ENCODE peak calls at places on chromosomes 5 and 9, in four cellular contexts. One of them, this sample, is unnamed.

GRCh38 chr9:93680445-93681315 is 104.3 kb downstream of the PHF2 start:
- DNase-seq in A549: no peak
- DNase-seq in colonic mucosa: peak
- DNase-seq in Peyer's patch: peak
- DNase-seq in this sample: no peak

GRCh38 chr5:6759401-6759800 is 46.2 kb downstream of the TENT4A start:
- DNase-seq in A549: peak
- DNase-seq in colonic mucosa: no peak
- DNase-seq in Peyer's patch: no peak
- DNase-seq in this sample: peak

GRCh38 chr5:8458038-8458383 is 589.1 kb downstream of the MTRR start:
- DNase-seq in A549: no peak
- DNase-seq in colonic mucosa: no peak
- DNase-seq in Peyer's patch: no peak
- DNase-seq in this sample: peak

GRCh38 chr9:22107202-22107601 is 98.1 kb upstream of the CDKN2B start:
- DNase-seq in A549: no peak
- DNase-seq in colonic mucosa: no peak
- DNase-seq in Peyer's patch: no peak
- DNase-seq in this sample: peak

GRCh38 chr9:72857632-72858011 is 95.2 kb downstream of the ALDH1A1 start:
- DNase-seq in A549: peak
- DNase-seq in colonic mucosa: no peak
- DNase-seq in Peyer's patch: no peak
- DNase-seq in this sample: no peak

GRCh38 chr5:174571662-174572397 is 152.6 kb upstream of the MSX2 start:
- DNase-seq in A549: peak
- DNase-seq in colonic mucosa: peak
- DNase-seq in Peyer's patch: peak
- DNase-seq in this sample: peak

GRCh38 chr5:65695162-65695755 is 26.6 kb downstream of the SGTB start:
- DNase-seq in A549: no peak
- DNase-seq in colonic mucosa: no peak
- DNase-seq in Peyer's patch: no peak
- DNase-seq in this sample: no peak

GRCh38 chr5:57280811-57281301 is 107.0 kb downstream of the GPBP1 start:
- DNase-seq in A549: no peak
- DNase-seq in colonic mucosa: no peak
- DNase-seq in Peyer's patch: no peak
- DNase-seq in this sample: no peak

GRCh38 chr9:34929506-34930102 is 28.5 kb upstream of the PHF24 start:
- DNase-seq in A549: peak
- DNase-seq in colonic mucosa: no peak
- DNase-seq in Peyer's patch: peak
- DNase-seq in this sample: peak

GRCh38 chr5:156815988-156816599 is 34.0 kb upstream of the PPP1R2B start:
- DNase-seq in A549: peak
- DNase-seq in colonic mucosa: peak
- DNase-seq in Peyer's patch: no peak
- DNase-seq in this sample: peak

GRCh38 chr5:11962122-11962521 is 57.9 kb upstream of the CTNND2 start:
- DNase-seq in A549: no peak
- DNase-seq in colonic mucosa: no peak
- DNase-seq in Peyer's patch: no peak
- DNase-seq in this sample: no peak

GRCh38 chr5:125476888-125477585 is 730.6 kb upstream of the ZNF608 start:
- DNase-seq in A549: no peak
- DNase-seq in colonic mucosa: no peak
- DNase-seq in Peyer's patch: no peak
- DNase-seq in this sample: peak

GRCh38 chr9:134333234-134333873 is 7.1 kb downstream of the RXRA start:
- DNase-seq in A549: no peak
- DNase-seq in colonic mucosa: peak
- DNase-seq in Peyer's patch: peak
- DNase-seq in this sample: peak

GRCh38 chr9:98333703-98334582 is 78.5 kb upstream of the TBC1D2 start:
- DNase-seq in A549: peak
- DNase-seq in colonic mucosa: no peak
- DNase-seq in Peyer's patch: no peak
- DNase-seq in this sample: peak

GRCh38 chr9:87342743-87343142 is 154.9 kb upstream of the DAPK1 start:
- DNase-seq in A549: no peak
- DNase-seq in colonic mucosa: no peak
- DNase-seq in Peyer's patch: no peak
- DNase-seq in this sample: peak

GRCh38 chr5:158084292-158084691 is 225.3 kb upstream of the CLINT1 start:
- DNase-seq in A549: no peak
- DNase-seq in colonic mucosa: no peak
- DNase-seq in Peyer's patch: no peak
- DNase-seq in this sample: no peak

GRCh38 chr5:40877371-40877988 is 31.8 kb upstream of the C7 start:
- DNase-seq in A549: no peak
- DNase-seq in colonic mucosa: no peak
- DNase-seq in Peyer's patch: no peak
- DNase-seq in this sample: no peak

GRCh38 chr9:115250646-115251045 is 132.7 kb upstream of the TNC start:
- DNase-seq in A549: no peak
- DNase-seq in colonic mucosa: no peak
- DNase-seq in Peyer's patch: no peak
- DNase-seq in this sample: peak

GRCh38 chr5:161562446-161562845 is 15.9 kb upstream of the GABRB2 start:
- DNase-seq in A549: no peak
- DNase-seq in colonic mucosa: no peak
- DNase-seq in Peyer's patch: no peak
- DNase-seq in this sample: no peak

GRCh38 chr5:79935992-79936643 is 54.9 kb downstream of the MTX3 start:
- DNase-seq in A549: no peak
- DNase-seq in colonic mucosa: no peak
- DNase-seq in Peyer's patch: no peak
- DNase-seq in this sample: peak

GRCh38 chr9:97502984-97503861 is 1.8 kb downstream of the TMOD1 start:
- DNase-seq in A549: no peak
- DNase-seq in colonic mucosa: no peak
- DNase-seq in Peyer's patch: no peak
- DNase-seq in this sample: no peak

GRCh38 chr9:35814106-35814840 is 569 bp downstream of the HINT2 start:
- DNase-seq in A549: peak
- DNase-seq in colonic mucosa: peak
- DNase-seq in Peyer's patch: peak
- DNase-seq in this sample: peak

GRCh38 chr5:150624334-150625163 is 15.9 kb upstream of the SYNPO start:
- DNase-seq in A549: no peak
- DNase-seq in colonic mucosa: no peak
- DNase-seq in Peyer's patch: no peak
- DNase-seq in this sample: no peak

GRCh38 chr9:530681-531080 is 310.8 kb upstream of the DMRT1 start:
- DNase-seq in A549: peak
- DNase-seq in colonic mucosa: no peak
- DNase-seq in Peyer's patch: no peak
- DNase-seq in this sample: no peak

GRCh38 chr5:119340597-119341218 is 15.1 kb upstream of the TNFAIP8 start:
- DNase-seq in A549: no peak
- DNase-seq in colonic mucosa: no peak
- DNase-seq in Peyer's patch: peak
- DNase-seq in this sample: no peak

GRCh38 chr5:141121985-141122384 is 367 bp downstream of the PCDHB4 start:
- DNase-seq in A549: no peak
- DNase-seq in colonic mucosa: no peak
- DNase-seq in Peyer's patch: no peak
- DNase-seq in this sample: no peak

GRCh38 chr5:141127305-141127704 is 5.7 kb downstream of the PCDHB4 start:
- DNase-seq in A549: no peak
- DNase-seq in colonic mucosa: no peak
- DNase-seq in Peyer's patch: no peak
- DNase-seq in this sample: no peak

DNA sequence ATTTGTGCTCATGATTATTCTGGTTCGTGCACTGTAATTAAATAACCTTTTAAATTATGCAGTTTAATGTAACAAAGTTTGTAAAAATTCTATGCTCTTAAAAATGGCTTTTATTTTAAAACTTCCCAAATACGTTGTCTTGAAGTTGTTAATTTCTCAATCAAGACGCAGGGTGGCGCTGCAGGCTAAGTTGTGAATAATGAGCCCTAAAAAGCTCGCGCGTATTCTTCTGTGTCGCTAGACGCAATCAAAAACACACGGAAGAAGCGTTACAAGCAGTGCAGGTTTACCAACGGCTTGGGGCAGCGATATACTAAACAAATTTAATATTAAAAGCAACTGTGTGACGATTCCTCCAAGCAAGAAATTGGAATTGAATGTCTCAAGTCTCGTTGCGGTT is at the start of gene PCDHB4:
- DNase-seq in A549: peak
- DNase-seq in colonic mucosa: no peak
- DNase-seq in Peyer's patch: no peak
- DNase-seq in this sample: no peak
- H3K4me3 ChIP-seq in A549: no peak
- H3K4me3 ChIP-seq in colonic mucosa: no peak
- H3K4me3 ChIP-seq in Peyer's patch: peak
- H3K4me3 ChIP-seq in this sample: no peak

DNA sequence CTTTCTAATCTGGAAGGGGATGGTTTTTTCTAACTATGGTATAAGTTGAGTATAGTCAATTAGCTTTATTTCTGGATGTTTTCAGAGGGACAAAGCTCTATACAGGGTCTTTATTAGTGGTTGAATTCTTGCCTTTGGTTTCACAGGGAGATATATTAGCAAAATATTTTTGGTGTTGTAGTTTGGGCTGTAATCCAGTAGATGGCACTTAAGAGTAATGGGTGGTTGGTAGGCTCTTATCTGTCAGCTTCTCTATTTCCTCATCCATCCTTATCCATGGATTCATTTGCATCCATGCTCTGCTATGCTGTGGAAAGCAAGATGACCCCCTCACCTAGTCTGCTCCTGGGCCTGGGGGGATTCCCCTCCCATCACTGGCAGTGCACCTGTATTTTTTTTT is 363.6 kb upstream of the CYLC2 start:
- DNase-seq in A549: peak
- DNase-seq in colonic mucosa: no peak
- DNase-seq in Peyer's patch: no peak
- DNase-seq in this sample: peak
- TF ChIP-seq CTCF in A549: no peak
- TF ChIP-seq CTCF in colonic mucosa: no peak
- TF ChIP-seq CTCF in Peyer's patch: no peak
- TF ChIP-seq CTCF in this sample: peak

DNA sequence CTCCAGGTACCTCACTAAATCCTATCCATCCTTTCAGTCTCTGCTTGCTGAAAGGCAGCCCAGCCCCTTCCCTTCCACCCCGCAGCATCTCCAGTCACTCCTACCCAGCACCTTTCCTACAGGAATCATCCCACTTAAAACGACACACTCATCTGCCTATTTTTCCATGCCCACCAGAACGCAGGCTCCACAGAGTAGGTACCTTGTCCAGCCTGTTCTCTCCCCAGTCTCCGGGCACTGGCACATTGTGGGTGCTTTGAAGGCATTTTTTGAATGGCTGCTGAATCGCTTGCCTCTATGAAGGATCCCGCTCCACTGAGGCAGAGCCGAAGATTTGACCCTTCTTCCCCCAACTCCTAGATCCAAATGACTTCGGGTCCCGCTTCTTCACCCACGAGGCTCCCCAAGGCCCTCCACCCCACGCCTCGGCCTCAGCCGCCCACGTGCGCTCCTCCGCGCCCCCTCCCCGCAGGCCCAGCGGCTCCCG is 15.6 kb downstream of the LHX6 start:
- DNase-seq in A549: no peak
- DNase-seq in colonic mucosa: no peak
- DNase-seq in Peyer's patch: no peak
- DNase-seq in this sample: no peak
- H3K4me3 ChIP-seq in A549: peak
- H3K4me3 ChIP-seq in colonic mucosa: peak
- H3K4me3 ChIP-seq in Peyer's patch: peak
- H3K4me3 ChIP-seq in this sample: no peak

DNA sequence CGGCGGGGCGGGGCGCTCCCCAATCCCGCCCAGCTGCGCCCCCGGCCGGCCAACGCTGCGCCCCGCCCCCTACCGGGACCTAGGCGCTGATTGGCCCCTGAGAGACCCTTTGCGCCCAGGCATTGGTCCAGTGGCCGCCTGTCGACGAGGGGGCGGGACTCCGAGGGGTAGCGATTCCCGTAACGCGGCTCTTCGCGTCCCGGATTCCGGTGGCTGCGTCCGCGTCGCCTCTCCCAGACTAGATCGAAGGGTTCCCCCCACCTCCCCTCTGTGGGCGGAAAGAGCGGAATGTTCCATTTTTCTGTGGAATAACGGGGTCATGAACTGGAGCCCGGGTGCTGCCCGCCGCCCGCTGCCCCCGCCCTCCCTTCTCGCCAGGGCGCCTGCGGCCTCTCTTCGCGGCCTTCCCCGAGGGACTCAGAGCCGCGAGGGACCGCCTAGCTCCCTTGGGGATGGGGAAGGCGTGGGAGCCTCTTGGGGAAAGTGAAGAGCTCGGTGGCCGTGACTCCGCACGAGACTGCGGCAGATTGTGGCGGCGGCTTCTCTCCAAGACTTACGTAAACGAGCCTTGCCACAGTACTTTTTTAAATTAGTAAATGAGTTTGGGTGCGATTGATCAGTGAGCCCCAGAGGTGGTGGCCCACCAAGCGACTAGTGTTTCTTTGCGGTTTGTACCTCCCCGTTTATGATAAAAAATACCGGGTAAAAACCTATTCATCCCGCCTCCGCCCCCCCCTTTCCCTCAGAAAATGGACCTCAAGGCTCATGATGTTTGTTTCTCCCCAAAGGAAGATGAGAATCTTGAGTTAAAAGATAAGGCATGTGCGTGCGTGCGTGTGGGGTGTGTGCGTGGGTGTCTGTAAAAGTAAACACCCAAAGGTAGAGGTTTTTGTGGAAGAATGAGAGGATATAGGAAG is 493 bp upstream of the IL6ST start:
- DNase-seq in A549: peak
- DNase-seq in colonic mucosa: peak
- DNase-seq in Peyer's patch: peak
- DNase-seq in this sample: peak
- TF ChIP-seq CTCF in A549: no peak
- TF ChIP-seq CTCF in colonic mucosa: no peak
- TF ChIP-seq CTCF in Peyer's patch: peak
- TF ChIP-seq CTCF in this sample: peak

GRCh38 chr5:154477382-154478223 is 424 bp downstream of the HAND1 start:
- DNase-seq in A549: peak
- DNase-seq in colonic mucosa: no peak
- DNase-seq in Peyer's patch: no peak
- DNase-seq in this sample: no peak
- H3K4me3 ChIP-seq in A549: peak
- H3K4me3 ChIP-seq in colonic mucosa: peak
- H3K4me3 ChIP-seq in Peyer's patch: peak
- H3K4me3 ChIP-seq in this sample: no peak

GRCh38 chr9:136218673-136219072 is 13.7 kb upstream of the LHX3 start:
- DNase-seq in A549: no peak
- DNase-seq in colonic mucosa: no peak
- DNase-seq in Peyer's patch: no peak
- DNase-seq in this sample: no peak

GRCh38 chr9:136219276-136219675 is 14.3 kb upstream of the LHX3 start:
- DNase-seq in A549: no peak
- DNase-seq in colonic mucosa: no peak
- DNase-seq in Peyer's patch: no peak
- DNase-seq in this sample: peak

GRCh38 chr9:136218271-136218670 is 13.3 kb upstream of the LHX3 start:
- DNase-seq in A549: no peak
- DNase-seq in colonic mucosa: no peak
- DNase-seq in Peyer's patch: no peak
- DNase-seq in this sample: no peak

GRCh38 chr9:136222166-136222895 is 17.4 kb upstream of the LHX3 start:
- DNase-seq in A549: no peak
- DNase-seq in colonic mucosa: no peak
- DNase-seq in Peyer's patch: no peak
- DNase-seq in this sample: no peak

GRCh38 chr9:136220017-136220729 is 15.2 kb upstream of the LHX3 start:
- DNase-seq in A549: peak
- DNase-seq in colonic mucosa: no peak
- DNase-seq in Peyer's patch: no peak
- DNase-seq in this sample: peak
- TF ChIP-seq CTCF in A549: no peak
- TF ChIP-seq CTCF in colonic mucosa: no peak
- TF ChIP-seq CTCF in Peyer's patch: no peak
- TF ChIP-seq CTCF in this sample: no peak

This sample was measured in choroid plexus epithelial cell.